ENCODE peak calls at places on chromosomes 7 and 10, in nine cellular contexts. T is BJ, R is fibroblast of mammary gland, U is bronchial epithelial cell, J is NB4, G is astrocyte of the spinal cord, Z is fibroblast of pulmonary artery, O is HCT116, C is kidney epithelial cell. Y is an unnamed sample.

GRCh38 chr7:83468251-83468739 is 180.6 kb downstream of the SEMA3E start:
- DNase-seq in T (peak), O (peak), C (peak), J (peak), Z (peak), G (peak), R (peak), U (peak), Y (peak)

GRCh38 chr10:27542812-27543211 is 38.7 kb downstream of the RAB18 start:
- DNase-seq in Z (peak), G (peak), U (peak), O (no peak), J (no peak), C (no peak), T (peak), R (peak), Y (peak)

GRCh38 chr10:100370976-100371706 is 24.1 kb downstream of the SCD start:
- DNase-seq in U (peak), G (peak), Z (peak), O (peak), T (no peak), J (peak), C (no peak), R (peak), Y (no peak)

GRCh38 chr10:78007172-78007571 is 22.1 kb downstream of the POLR3A start:
- DNase-seq in O (no peak), R (no peak), C (no peak), T (no peak), J (no peak), U (peak), G (no peak), Z (no peak), Y (no peak)

GRCh38 chr10:127216786-127217185 is 20.4 kb upstream of the INSYN2A start:
- DNase-seq in C (no peak), O (no peak), Z (no peak), J (no peak), G (peak), U (peak), R (peak), T (no peak), Y (no peak)

GRCh38 chr7:115980175-115980574 is 50.4 kb downstream of the TFEC start:
- DNase-seq in O (no peak), T (no peak), C (no peak), U (no peak), J (no peak), Z (no peak), G (no peak), R (no peak), Y (no peak)

GRCh38 chr10:4426866-4427265 is 399.1 kb upstream of the AKR1E2 start:
- DNase-seq in O (no peak), C (no peak), U (peak), G (no peak), R (no peak), J (no peak), Z (no peak), T (no peak), Y (no peak)

GRCh38 chr7:12759112-12759511 is 71.7 kb downstream of the ARL4A start:
- DNase-seq in U (no peak), C (no peak), R (peak), T (no peak), O (no peak), Z (peak), G (peak), J (no peak), Y (no peak)

GRCh38 chr7:27873981-27874957 is 134.3 kb downstream of the TAX1BP1 start:
- DNase-seq in O (no peak), C (peak), J (no peak), Z (peak), G (peak), R (peak), T (no peak), U (no peak), Y (peak)

GRCh38 chr10:47408606-47409005 is 24.5 kb upstream of the ZNF488 start:
- DNase-seq in Z (no peak), J (no peak), G (no peak), O (no peak), C (no peak), T (no peak), U (no peak), R (no peak), Y (no peak)

GRCh38 chr7:46387646-46388045 is 466.6 kb upstream of the IGFBP3 start:
- DNase-seq in G (peak), U (peak), C (no peak), O (no peak), Z (peak), R (peak), T (no peak), J (no peak), Y (no peak)

GRCh38 chr7:100119701-100120517 is 475 bp downstream of the CNPY4 start:
- DNase-seq in J (peak), Z (peak), C (no peak), G (peak), R (peak), U (no peak), T (peak), O (no peak), Y (no peak)

GRCh38 chr10:106615081-106615480 is 549.4 kb downstream of the SORCS1 start:
- DNase-seq in R (peak), U (no peak), Z (peak), G (peak), J (no peak), T (no peak), C (no peak), O (no peak), Y (peak)

GRCh38 chr7:102925962-102926825 is 13.4 kb downstream of the LRRC17 start:
- DNase-seq in T (no peak), R (peak), G (peak), J (no peak), Z (peak), O (no peak), U (no peak), C (no peak), Y (no peak)

GRCh38 chr10:129079705-129080104 is 387.3 kb upstream of the MGMT start:
- DNase-seq in T (no peak), C (no peak), G (no peak), O (no peak), Z (no peak), R (no peak), J (no peak), U (no peak), Y (no peak)

GRCh38 chr10:117201826-117202225 is 4.5 kb downstream of the KCNK18 start:
- DNase-seq in C (no peak), Z (no peak), U (no peak), R (no peak), T (no peak), G (no peak), J (no peak), O (no peak), Y (no peak)

GRCh38 chr10:110006358-110007170 is 1.2 kb upstream of the ADD3 start:
- DNase-seq in J (peak), C (peak), U (peak), G (peak), O (no peak), T (no peak), Z (peak), R (peak), Y (no peak)

GRCh38 chr10:16116404-16117304 is 256.3 kb upstream of the MINDY3 start:
- DNase-seq in R (peak), G (no peak), U (peak), O (peak), T (no peak), C (no peak), Z (peak), J (peak), Y (no peak)

GRCh38 chr7:25073451-25073850 is 51.6 kb downstream of the CYCS start:
- DNase-seq in C (no peak), J (no peak), T (peak), G (peak), R (peak), O (no peak), U (no peak), Z (peak), Y (peak)

GRCh38 chr10:89431977-89432376 is 17.6 kb downstream of the IFIT5 start:
- DNase-seq in T (no peak), G (peak), O (no peak), J (no peak), C (peak), R (peak), U (peak), Z (peak), Y (no peak)

GRCh38 chr7:117127585-117128168 is 174.4 kb downstream of the ST7 start:
- DNase-seq in G (peak), O (peak), U (peak), Z (peak), R (peak), C (no peak), T (peak), J (peak), Y (no peak)

GRCh38 chr10:113320980-113321379 is 231.9 kb upstream of the HABP2 start:
- DNase-seq in G (no peak), J (no peak), C (no peak), R (no peak), U (no peak), O (no peak), Z (no peak), T (no peak), Y (no peak)

GRCh38 chr7:84091318-84091717 is 103.3 kb downstream of the SEMA3A start:
- DNase-seq in O (no peak), G (no peak), R (no peak), U (peak), T (no peak), C (no peak), J (no peak), Z (no peak), Y (no peak)

GRCh38 chr10:123642293-123642692 is 23.9 kb upstream of the GPR26 start:
- DNase-seq in G (no peak), Z (no peak), U (no peak), C (no peak), R (no peak), T (no peak), J (no peak), O (no peak), Y (no peak)

GRCh38 chr7:16066805-16067459 is 354.4 kb downstream of the CRPPA start:
- DNase-seq in O (no peak), T (no peak), U (peak), G (no peak), R (peak), C (no peak), Z (no peak), J (no peak), Y (no peak)

GRCh38 chr7:110448918-110449317 is 642.0 kb upstream of the LRRN3 start:
- DNase-seq in G (no peak), J (no peak), R (no peak), T (no peak), U (no peak), C (no peak), Z (no peak), O (no peak), Y (no peak)

DNA sequence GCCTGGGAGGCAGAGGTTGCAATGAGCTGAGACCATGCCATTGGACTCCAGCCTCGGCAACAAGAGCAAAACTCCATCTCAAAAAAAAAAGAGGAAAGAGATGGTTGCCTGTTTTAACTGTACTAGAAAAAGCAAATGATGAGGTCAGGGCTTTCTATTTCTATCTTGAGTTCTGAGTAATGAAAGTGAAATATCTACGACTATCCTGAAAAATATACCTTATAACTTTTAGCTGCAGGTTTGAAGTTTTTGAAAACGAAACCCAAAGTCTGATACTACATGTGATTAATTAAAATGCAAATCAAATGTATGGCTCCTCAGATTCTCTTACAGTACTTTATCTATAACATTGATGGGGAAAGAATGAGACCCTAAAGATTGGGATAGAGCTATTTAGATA is 636.2 kb upstream of the LRRN3 start:
- DNase-seq in R (no peak), G (no peak), O (no peak), C (no peak), J (no peak), T (no peak), Z (no peak), U (no peak), Y (no peak)
- TF ChIP-seq CTCF in R (no peak), G (no peak), O (no peak), C (no peak), J (no peak), T (no peak), Z (no peak), U (no peak), Y (no peak)

GRCh38 chr7:130294314-130294713 is 1.4 kb downstream of the CPA4 start:
- DNase-seq in Z (no peak), O (no peak), T (peak), G (peak), J (peak), U (peak), C (no peak), R (peak), Y (no peak)
- H3K4me3 ChIP-seq in Z (no peak), O (no peak), T (no peak), G (no peak), J (no peak), U (no peak), C (no peak), R (no peak), Y (peak)

GRCh38 chr10:92573091-92573797 is 649 bp downstream of the IDE start:
- DNase-seq in J (peak), O (no peak), C (no peak), U (peak), G (peak), Z (peak), T (no peak), R (peak), Y (no peak)
- TF ChIP-seq CTCF in J (no peak), O (no peak), C (peak), U (no peak), G (peak), Z (peak), T (peak), R (peak), Y (peak)

DNA sequence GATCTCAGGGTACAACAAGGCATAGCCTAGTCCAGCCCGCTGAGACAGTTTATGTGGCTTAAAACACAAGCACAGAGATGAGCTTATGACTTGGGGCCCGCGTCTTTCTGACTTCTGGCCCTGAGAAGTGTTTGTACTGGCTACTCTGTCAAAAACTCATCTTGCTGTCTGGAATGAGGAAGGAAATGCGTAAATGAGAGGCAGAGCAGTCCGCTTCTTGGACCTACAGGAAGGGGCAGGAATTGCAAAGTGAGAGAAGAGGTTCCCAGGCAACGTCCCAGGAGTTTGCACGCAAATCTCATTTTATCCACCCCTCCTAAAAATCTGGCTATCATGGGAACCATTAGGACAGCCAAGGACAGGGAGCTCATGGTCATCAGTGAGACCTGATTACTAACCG is 5.5 kb downstream of the ANXA11 start:
- DNase-seq in U (peak), T (no peak), O (no peak), Z (peak), C (no peak), G (peak), J (peak), R (peak), Y (no peak)
- H3K4me3 ChIP-seq in U (no peak), T (no peak), O (peak), Z (peak), C (no peak), G (no peak), J (no peak), R (no peak), Y (no peak)

DNA sequence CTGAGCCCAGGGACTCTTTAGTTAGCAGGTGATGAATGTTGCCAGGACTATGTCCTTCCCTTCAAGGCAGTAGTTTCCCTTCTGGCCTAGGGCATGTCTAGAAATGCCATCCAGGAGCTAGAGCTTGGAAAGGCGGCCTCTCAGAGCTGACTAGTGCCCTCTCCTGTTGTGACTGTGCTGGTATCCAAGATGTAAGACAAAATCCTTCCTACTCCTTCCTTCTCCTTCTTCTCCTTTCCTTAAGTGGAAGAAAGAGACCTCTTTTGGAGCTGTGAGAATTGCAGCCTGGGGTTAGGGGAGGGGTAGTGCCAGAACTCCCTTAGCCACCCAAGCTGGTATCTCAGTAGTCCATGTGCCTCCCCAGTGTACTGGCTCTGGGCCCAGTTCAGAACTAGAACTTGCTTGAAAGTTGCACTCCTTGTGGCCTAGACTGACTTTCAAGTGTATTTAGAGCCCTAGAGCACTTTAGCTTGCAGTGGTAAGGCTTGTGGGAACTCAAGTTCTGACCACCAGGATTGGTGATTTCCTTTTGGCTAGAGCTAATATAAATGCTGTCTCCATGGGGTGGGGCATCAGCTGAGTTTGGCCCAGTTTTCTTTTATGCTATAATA is 118.8 kb downstream of the NPSR1 start:
- DNase-seq in G (no peak), C (no peak), R (no peak), O (no peak), J (no peak), T (no peak), U (no peak), Z (no peak), Y (no peak)
- TF ChIP-seq CTCF in G (no peak), C (no peak), R (no peak), O (no peak), J (no peak), T (no peak), U (no peak), Z (no peak), Y (no peak)

DNA sequence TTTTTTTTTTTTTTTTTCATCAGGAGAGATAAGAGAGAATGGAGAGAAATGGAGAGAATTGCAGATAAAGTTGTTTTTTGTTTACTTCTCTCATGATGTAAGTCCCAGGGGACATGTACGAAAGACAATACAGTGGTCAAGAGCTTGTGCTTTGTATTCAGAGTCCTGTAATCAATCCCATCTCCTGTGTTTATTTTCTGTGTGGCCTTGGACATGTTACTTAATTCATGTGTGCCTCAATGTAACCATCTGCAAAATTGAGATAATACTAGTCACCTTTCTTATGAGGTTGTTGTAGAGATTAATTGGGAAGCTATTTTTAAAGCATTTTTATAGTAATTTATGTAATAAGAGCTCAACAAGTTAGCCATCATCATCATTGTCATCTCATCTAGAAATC is 117.5 kb downstream of the CDK14 start:
- DNase-seq in G (no peak), T (no peak), Z (peak), J (no peak), C (no peak), R (no peak), O (no peak), U (no peak), Y (no peak)
- H3K4me3 ChIP-seq in G (no peak), T (no peak), Z (no peak), J (no peak), C (no peak), R (no peak), O (no peak), U (no peak), Y (no peak)

GRCh38 chr10:28676968-28677888 is at the start of gene BAMBI:
- DNase-seq in G (peak), J (peak), T (no peak), C (peak), R (peak), O (peak), Z (peak), U (peak), Y (no peak)
- TF ChIP-seq CTCF in G (peak), J (peak), T (peak), C (no peak), R (no peak), O (peak), Z (peak), U (peak), Y (peak)

DNA sequence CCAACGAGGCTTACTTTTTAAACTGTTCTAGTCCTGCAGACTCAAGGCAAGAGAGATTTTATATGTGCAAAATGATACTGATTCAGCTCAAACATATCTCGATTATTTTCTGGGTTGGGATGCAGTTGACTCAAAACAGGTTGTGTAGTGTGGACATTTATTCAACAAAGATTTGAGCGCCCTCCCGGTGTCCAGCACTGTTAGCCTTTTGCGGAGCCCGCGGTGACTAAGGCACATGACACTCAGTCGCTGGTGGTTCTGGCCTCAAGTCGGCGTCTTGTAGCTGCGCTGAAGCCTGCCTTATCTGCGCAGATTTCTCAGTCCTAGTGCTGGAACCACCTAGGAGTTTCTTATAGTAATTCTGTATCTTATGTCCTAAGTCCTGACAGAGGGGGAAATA is 938 bp upstream of the CADPS2 start:
- DNase-seq in J (no peak), C (peak), Z (peak), O (peak), T (no peak), U (peak), G (peak), R (peak), Y (no peak)
- H3K4me3 ChIP-seq in J (no peak), C (peak), Z (peak), O (peak), T (peak), U (peak), G (peak), R (peak), Y (peak)